ENCODE peak calls at places on chromosome 6, in five cellular contexts. Q is cardiac muscle cell, I is right lobe of liver, T is HCT116, H is thyroid gland. X is an unnamed sample.

GRCh38 chr6:133245033-133245903 is 4.1 kb downstream of the EYA4 start:
- DNase-seq in Q (no peak), I (no peak), T (no peak), H (no peak), X (no peak)

GRCh38 chr6:31888281-31889258 is 8.9 kb downstream of the EHMT2 start:
- DNase-seq in Q (peak), I (no peak), T (no peak), H (no peak), X (peak)

GRCh38 chr6:111802720-111803119 is 70.5 kb downstream of the FYN start:
- DNase-seq in Q (no peak), I (no peak), T (no peak), H (no peak), X (no peak)

GRCh38 chr6:67683960-67684359 is 951.1 kb upstream of the ADGRB3 start:
- DNase-seq in Q (no peak), I (no peak), T (no peak), H (no peak), X (peak)

GRCh38 chr6:133396225-133396624 is 155.1 kb downstream of the EYA4 start:
- DNase-seq in Q (no peak), I (no peak), T (no peak), H (no peak), X (peak)

GRCh38 chr6:106747139-106747538 is 117.8 kb downstream of the QRSL1 start:
- DNase-seq in Q (no peak), I (no peak), T (no peak), H (no peak), X (no peak)

GRCh38 chr6:21593927-21594421 is 423 bp downstream of the SOX4 start:
- DNase-seq in Q (peak), I (no peak), T (no peak), H (peak), X (peak)

GRCh38 chr6:30769088-30769852 is 24.9 kb upstream of the IER3 start:
- DNase-seq in Q (peak), I (no peak), T (peak), H (peak), X (peak)

GRCh38 chr6:105994522-105995402 is 91.4 kb upstream of the PRDM1 start:
- DNase-seq in Q (peak), I (peak), T (peak), H (peak), X (peak)

GRCh38 chr6:82251942-82252341 is 4.4 kb upstream of the IBTK start:
- DNase-seq in Q (peak), I (no peak), T (peak), H (no peak), X (peak)

GRCh38 chr6:1263039-1263849 is 48.7 kb upstream of the FOXQ1 start:
- DNase-seq in Q (no peak), I (no peak), T (no peak), H (no peak), X (peak)

GRCh38 chr6:44430322-44430721 is 42.8 kb downstream of the CDC5L start:
- DNase-seq in Q (no peak), I (no peak), T (no peak), H (no peak), X (peak)

GRCh38 chr6:110951986-110952794 is 6.3 kb upstream of the GTF3C6 start:
- DNase-seq in Q (no peak), I (no peak), T (no peak), H (no peak), X (peak)

GRCh38 chr6:148544421-148544820 is 201.8 kb downstream of the SASH1 start:
- DNase-seq in Q (no peak), I (no peak), T (no peak), H (no peak), X (no peak)

GRCh38 chr6:22631101-22631500 is 61.7 kb downstream of the HDGFL1 start:
- DNase-seq in Q (no peak), I (no peak), T (no peak), H (peak), X (peak)

GRCh38 chr6:20464041-20464440 is 62.4 kb downstream of the E2F3 start:
- DNase-seq in Q (no peak), I (no peak), T (no peak), H (no peak), X (no peak)

GRCh38 chr6:53432318-53433161 is 83.8 kb upstream of the ELOVL5 start:
- DNase-seq in Q (no peak), I (peak), T (no peak), H (no peak), X (peak)

GRCh38 chr6:156980515-156980914 is 203.3 kb downstream of the ARID1B start:
- DNase-seq in Q (peak), I (no peak), T (no peak), H (peak), X (no peak)

DNA sequence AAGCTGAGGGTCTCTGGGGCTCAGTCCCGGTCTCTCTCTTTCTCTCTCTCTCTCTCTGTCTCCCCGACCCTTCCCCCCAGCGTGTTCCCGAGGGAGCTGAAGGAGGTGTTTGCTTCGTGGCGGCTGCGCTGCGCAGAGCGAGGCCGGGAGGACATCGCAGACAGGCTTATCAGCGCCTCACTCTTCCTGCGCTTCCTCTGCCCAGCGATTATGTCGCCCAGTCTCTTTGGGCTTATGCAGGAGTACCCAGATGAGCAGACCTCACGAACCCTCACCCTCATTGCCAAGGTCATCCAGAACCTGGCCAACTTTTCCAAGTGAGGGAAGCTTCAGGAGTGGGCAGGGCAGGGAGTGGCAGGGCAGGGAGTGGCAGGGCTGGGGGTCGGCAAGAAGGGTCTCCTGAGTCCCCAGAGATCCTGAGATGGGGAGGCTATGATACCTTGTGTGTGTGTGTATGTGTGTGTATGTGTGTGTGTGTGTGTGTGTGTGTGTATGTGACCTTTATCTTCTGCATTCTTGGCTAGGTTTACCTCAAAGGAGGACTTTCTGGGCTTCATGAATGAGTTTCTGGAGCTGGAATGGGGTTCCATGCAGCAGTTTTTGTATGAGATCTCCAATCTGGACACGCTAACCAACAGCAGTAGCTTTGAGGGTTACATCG is 13.6 kb upstream of the ZBTB9 start:
- DNase-seq in Q (no peak), I (no peak), T (no peak), H (no peak), X (no peak)
- TF ChIP-seq CTCF in Q (no peak), I (no peak), T (no peak), H (no peak), X (no peak)

DNA sequence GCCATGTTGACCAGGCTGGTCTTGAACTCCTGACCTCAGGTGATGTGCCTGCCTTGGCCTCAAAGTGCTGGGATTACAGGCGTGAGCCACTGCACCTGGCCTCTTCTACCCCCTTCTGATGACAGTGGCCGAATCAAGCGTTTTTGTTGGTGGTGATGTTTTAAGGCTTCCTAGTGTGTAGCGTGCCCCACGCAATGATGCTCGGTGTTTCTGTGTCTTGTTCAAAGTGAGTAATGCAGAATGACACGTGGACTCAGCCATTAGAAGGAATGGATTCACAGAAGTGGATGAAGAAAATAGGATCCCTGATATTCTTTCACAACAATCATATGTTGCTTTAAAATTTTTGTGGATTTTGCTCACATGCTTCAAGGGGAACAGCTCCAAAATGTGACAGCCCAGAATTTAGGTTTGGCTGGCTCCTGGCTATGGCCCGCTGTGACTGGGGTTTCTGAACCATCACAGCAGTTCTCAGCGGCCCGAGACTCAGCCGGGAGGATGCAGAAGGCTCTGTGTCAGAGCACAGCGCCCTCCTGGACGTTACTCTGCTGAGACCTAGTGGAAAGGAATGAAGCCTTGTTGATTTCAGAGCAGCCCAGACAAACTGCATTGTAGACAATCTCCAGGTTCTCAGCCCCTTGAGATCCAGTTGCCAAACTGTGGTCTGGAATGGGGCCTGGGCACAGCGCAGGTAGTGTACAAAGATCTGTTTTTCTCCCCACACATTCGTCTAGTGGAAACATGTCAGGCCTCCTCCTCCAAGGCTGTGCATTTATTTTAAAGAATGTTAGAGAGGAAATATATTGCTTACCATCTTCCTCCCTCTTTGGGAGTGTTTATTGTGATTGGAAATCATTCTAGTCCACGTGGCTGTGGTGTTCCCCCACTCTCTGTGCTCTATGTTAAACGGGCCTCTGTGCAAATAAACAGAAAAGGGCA is 57.5 kb upstream of the TIAM2 start:
- DNase-seq in Q (no peak), I (no peak), T (no peak), H (peak), X (peak)
- TF ChIP-seq CTCF in Q (no peak), I (no peak), T (no peak), H (no peak), X (no peak)

GRCh38 chr6:151847064-151847463 is 39.6 kb downstream of the ESR1 start:
- DNase-seq in Q (peak), I (no peak), T (no peak), H (no peak), X (peak)

GRCh38 chr6:151850479-151850878 is 43.0 kb downstream of the ESR1 start:
- DNase-seq in Q (no peak), I (no peak), T (no peak), H (no peak), X (no peak)
- TF ChIP-seq CTCF in Q (no peak), I (no peak), T (no peak), H (no peak), X (no peak)

GRCh38 chr6:99611148-99611547 is 4.5 kb downstream of the PRDM13 start:
- DNase-seq in Q (no peak), I (no peak), T (no peak), H (no peak), X (no peak)

GRCh38 chr6:99612551-99613397 is 6.1 kb downstream of the PRDM13 start:
- DNase-seq in Q (no peak), I (no peak), T (no peak), H (no peak), X (no peak)

GRCh38 chr6:99613398-99613704 is 6.7 kb downstream of the PRDM13 start:
- DNase-seq in Q (peak), I (no peak), T (no peak), H (no peak), X (peak)

GRCh38 chr6:99614430-99615161 is 8.0 kb downstream of the PRDM13 start:
- DNase-seq in Q (peak), I (no peak), T (no peak), H (no peak), X (peak)

DNA sequence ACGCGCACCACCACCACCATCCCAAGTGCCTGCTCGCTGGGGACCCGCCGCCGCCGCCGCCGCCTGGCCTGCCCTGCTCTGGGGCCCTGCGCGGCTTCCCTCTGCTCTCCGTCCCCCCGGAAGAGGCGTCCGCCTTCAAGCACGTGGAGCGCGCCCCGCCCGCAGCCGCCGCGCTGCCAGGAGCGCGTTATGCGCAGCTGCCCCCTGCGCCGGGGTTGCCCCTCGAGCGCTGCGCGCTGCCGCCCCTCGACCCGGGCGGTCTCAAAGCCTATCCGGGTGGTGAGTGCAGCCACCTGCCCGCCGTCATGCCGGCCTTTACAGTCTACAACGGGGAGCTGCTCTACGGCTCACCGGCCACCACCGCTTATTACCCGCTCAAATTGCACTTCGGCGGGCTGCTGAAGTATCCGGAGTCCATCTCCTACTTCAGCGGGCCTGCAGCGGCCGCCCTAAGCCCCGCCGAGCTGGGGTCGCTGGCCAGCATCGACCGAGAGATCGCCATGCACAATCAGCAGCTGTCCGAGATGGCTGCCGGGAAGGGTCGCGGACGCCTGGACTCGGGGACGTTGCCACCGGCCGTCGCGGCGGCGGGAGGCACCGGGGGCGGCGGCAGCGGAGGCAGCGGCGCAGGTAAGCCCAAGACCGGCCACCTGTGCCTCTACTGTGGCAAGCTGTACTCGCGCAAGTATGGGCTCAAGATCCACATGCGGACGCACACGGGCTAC is 7.2 kb downstream of the PRDM13 start:
- DNase-seq in Q (peak), I (no peak), T (no peak), H (no peak), X (peak)
- TF ChIP-seq CTCF in Q (no peak), I (no peak), T (no peak), H (no peak), X (no peak)